ENCODE peak calls at places on chromosomes 11 and 22, in five cellular contexts. O is endodermal cell, S is SJSA1, C is PC-9, H is stomach. F is an unnamed sample. For H3K36me3, the result is how much of the 10 kb centered on the place peaks cover.

GRCh38 chr11:90426442-90426841 is 203.6 kb upstream of the CHORDC1 start:
- DNase-seq in O (no peak), S (no peak), C (no peak), H (no peak), F (no peak)

GRCh38 chr22:21808130-21808529 is 59.3 kb downstream of the MAPK1 start:
- DNase-seq in O (no peak), S (no peak), C (no peak), H (no peak), F (no peak)

GRCh38 chr11:116471608-116472007 is 301.2 kb downstream of the BUD13 start:
- DNase-seq in O (no peak), S (peak), C (no peak), H (no peak), F (peak)

GRCh38 chr11:20093775-20094174 is 66.5 kb downstream of the DBX1 start:
- DNase-seq in O (peak), S (peak), C (no peak), H (no peak), F (no peak)

GRCh38 chr22:46845281-46846153 is 83.1 kb downstream of the TBC1D22A start:
- DNase-seq in O (peak), S (no peak), C (no peak), H (no peak), F (no peak)

GRCh38 chr11:34387653-34388052 is 29.8 kb upstream of the ABTB2 start:
- DNase-seq in O (no peak), S (no peak), C (no peak), H (no peak), F (no peak)

GRCh38 chr22:20654343-20655208 is 119.3 kb upstream of the SERPIND1 start:
- DNase-seq in O (peak), S (no peak), C (no peak), H (no peak), F (no peak)

GRCh38 chr11:73652856-73653559 is 6.6 kb downstream of the PLEKHB1 start:
- DNase-seq in O (no peak), S (no peak), C (no peak), H (no peak), F (no peak)

GRCh38 chr11:32960553-32961164 is 55.0 kb upstream of the DEPDC7 start:
- DNase-seq in O (no peak), S (no peak), C (peak), H (no peak), F (peak)

GRCh38 chr22:49238181-49239141 is 589.2 kb downstream of the BRD1 start:
- DNase-seq in O (no peak), S (no peak), C (no peak), H (no peak), F (no peak)

GRCh38 chr11:28542556-28542955 is 434.4 kb downstream of the METTL15 start:
- DNase-seq in O (no peak), S (no peak), C (no peak), H (no peak), F (no peak)

DNA sequence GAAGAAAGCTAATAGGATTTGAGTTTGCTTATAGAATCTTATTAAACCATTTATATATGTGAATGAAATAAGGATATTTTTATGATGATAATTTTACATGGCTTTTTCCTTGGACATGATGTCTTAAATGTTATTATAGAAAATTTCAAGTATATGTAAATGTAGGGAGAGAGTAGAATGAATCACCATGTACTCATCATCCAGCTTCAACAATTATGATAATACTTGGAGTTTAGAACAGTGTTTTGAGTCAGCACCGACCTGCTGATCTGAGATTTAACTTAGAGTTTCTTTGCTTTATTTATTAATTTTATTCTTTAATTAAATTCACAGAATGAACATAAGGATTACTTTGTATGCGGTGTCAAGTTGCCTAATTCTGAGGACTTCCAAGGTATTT is 193.5 kb downstream of the UVRAG start:
- DNase-seq in O (no peak), S (no peak), C (no peak), H (no peak), F (no peak)
- H3K36me3 ChIP-seq in O (half or more), S (under half), C (under half), H (half or more), F (under half)

GRCh38 chr22:27820896-27821866 is 19.6 kb upstream of the MN1 start:
- DNase-seq in O (no peak), S (no peak), C (no peak), H (no peak), F (no peak)
- H3K36me3 ChIP-seq in O (under half), S (under half), C (under half), H (under half), F (under half)

DNA sequence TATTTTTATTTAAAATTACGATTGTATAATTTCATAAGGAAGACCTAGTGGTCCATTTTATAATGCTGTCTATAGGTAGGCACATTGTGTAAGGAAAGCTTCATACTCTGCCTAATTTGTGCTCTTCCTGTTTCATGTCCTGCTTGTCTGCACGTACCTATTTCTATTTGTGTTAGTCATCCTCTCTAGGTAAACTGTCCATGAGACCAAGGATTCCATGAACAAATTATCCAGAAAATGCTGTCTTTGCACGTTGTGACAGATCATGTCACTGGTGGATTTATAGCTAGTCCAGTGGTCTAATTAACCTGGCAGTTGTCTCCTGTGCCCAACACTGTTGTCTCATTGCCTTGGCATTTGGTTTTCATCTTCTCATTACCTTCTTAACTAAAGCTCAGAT is 44.7 kb downstream of the DNAJC24 start:
- DNase-seq in O (no peak), S (no peak), C (no peak), H (no peak), F (no peak)
- H3K36me3 ChIP-seq in O (under half), S (under half), C (under half), H (under half), F (under half)

GRCh38 chr11:134216816-134217215 is 7.0 kb downstream of the NCAPD3 start:
- DNase-seq in O (no peak), S (no peak), C (no peak), H (no peak), F (no peak)
- H3K36me3 ChIP-seq in O (under half), S (under half), C (under half), H (under half), F (under half)

GRCh38 chr11:64207247-64208085 is 945 bp downstream of the FERMT3 start:
- DNase-seq in O (no peak), S (peak), C (no peak), H (peak), F (no peak)
- H3K36me3 ChIP-seq in O (half or more), S (half or more), C (under half), H (under half), F (under half)

DNA sequence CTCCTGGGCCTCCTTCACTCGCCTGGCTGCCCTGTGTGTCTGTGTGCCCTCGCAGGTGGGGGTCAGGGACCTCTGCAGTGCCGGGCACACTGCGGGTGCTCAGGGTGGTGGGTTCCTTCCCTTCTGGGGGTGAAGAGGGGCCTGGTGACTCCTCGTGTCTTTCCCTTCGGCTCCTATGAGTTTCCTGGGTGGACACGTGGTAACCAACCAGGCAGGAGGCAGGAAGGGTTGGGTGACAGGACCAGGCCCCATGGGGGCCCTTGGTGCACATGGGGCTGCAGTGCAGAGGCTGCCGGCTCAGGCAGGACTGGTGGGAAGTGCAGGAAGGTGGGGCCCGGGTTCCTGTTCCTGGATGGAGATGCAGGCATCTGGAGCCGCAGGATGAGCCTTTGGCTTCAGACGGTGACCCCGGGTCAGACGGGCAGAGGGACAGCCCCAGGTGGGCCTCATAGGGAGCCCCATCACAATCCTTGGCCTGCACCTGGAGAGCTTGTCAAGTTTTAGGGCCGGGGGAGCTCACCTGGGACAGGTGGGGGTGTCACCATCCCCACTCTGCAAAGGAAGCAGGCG is 9.6 kb downstream of the FRMD8 start:
- DNase-seq in O (no peak), S (no peak), C (no peak), H (no peak), F (no peak)
- H3K36me3 ChIP-seq in O (under half), S (half or more), C (under half), H (half or more), F (under half)

GRCh38 chr11:76658651-76659650 is 11.6 kb downstream of the LRRC32 start:
- DNase-seq in O (peak), S (no peak), C (peak), H (no peak), F (no peak)
- H3K36me3 ChIP-seq in O (under half), S (under half), C (under half), H (under half), F (under half)

DNA sequence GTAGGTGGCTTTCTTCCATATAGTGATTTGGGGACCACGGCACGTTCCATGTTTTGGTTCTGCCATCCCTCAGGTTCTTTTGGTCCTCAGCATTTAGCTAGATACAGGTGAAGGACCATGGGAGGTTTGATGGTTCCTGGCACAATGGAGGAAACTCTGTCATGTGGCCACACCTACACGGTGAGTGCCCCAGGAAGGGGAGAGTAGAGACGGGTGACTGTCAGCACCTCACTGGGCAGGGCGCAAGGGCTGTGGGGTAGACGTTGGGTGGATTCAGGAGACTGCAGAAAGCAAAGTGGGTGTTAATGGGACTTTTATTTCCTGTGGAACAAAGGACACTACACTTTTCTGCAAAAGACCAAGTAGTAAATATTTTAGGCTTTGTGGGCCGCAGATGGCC is 73.4 kb downstream of the PPP6R3 start:
- DNase-seq in O (no peak), S (no peak), C (no peak), H (no peak), F (no peak)
- H3K36me3 ChIP-seq in O (half or more), S (half or more), C (under half), H (under half), F (under half)

GRCh38 chr22:35454416-35455054 is 54.6 kb downstream of the MCM5 start:
- DNase-seq in O (no peak), S (no peak), C (no peak), H (no peak), F (no peak)
- H3K36me3 ChIP-seq in O (under half), S (under half), C (under half), H (under half), F (under half)